ENCODE peak calls at places on chromosomes 16 and 17, in nine cellular contexts. M, K, X, O, P, V, S, N and D are unnamed samples.

GRCh38 chr16:55466209-55466608 is 12.8 kb upstream of the MMP2 start:
- DNase-seq in P (no peak), N (no peak), S (no peak), V (no peak), K (no peak), O (no peak), M (no peak), X (no peak), D (no peak)

GRCh38 chr17:46865100-46865499 is 13.7 kb downstream of the WNT9B start:
- DNase-seq in N (no peak), X (no peak), V (no peak), M (no peak), S (no peak), O (no peak), P (no peak), K (no peak), D (no peak)

GRCh38 chr16:80274576-80275191 is 266.1 kb upstream of the DYNLRB2 start:
- DNase-seq in O (no peak), N (no peak), K (no peak), X (no peak), P (no peak), V (no peak), M (no peak), S (peak), D (no peak)

GRCh38 chr17:9611557-9611956 is 33.8 kb upstream of the USP43 start:
- DNase-seq in S (no peak), K (no peak), O (no peak), M (no peak), V (no peak), X (no peak), N (no peak), P (no peak), D (no peak)

GRCh38 chr16:2874584-2875362 is 8.2 kb upstream of the FLYWCH2 start:
- DNase-seq in N (peak), O (peak), S (peak), X (peak), V (peak), M (peak), K (peak), P (peak), D (peak)

GRCh38 chr16:29900888-29901606 is 759 bp downstream of the ASPHD1 start:
- DNase-seq in V (no peak), O (no peak), K (no peak), N (no peak), P (no peak), S (no peak), M (peak), X (no peak), D (no peak)

GRCh38 chr16:31886227-31886626 is 12.6 kb downstream of the ZNF267 start:
- DNase-seq in N (no peak), K (no peak), O (no peak), V (no peak), P (no peak), M (no peak), X (no peak), S (no peak), D (no peak)

GRCh38 chr16:54847207-54847606 is 83.5 kb upstream of the IRX5 start:
- DNase-seq in N (no peak), V (no peak), P (no peak), M (no peak), S (peak), X (no peak), K (no peak), O (no peak), D (no peak)

GRCh38 chr17:50308666-50309065 is 34.4 kb downstream of the TMEM92 start:
- DNase-seq in M (no peak), O (no peak), P (no peak), X (no peak), V (no peak), K (no peak), S (no peak), N (no peak), D (no peak)

GRCh38 chr16:89320717-89321501 is 103.4 kb downstream of the ZNF778 start:
- DNase-seq in O (peak), M (peak), K (no peak), V (peak), S (no peak), X (no peak), P (no peak), N (peak), D (no peak)

GRCh38 chr17:78759203-78759968 is 22.7 kb downstream of the CYTH1 start:
- DNase-seq in M (peak), K (peak), P (peak), X (no peak), O (no peak), N (peak), S (no peak), V (peak), D (peak)

GRCh38 chr17:83024205-83024971 is 55.0 kb upstream of the METRNL start:
- DNase-seq in O (no peak), P (peak), N (no peak), M (no peak), V (no peak), X (no peak), K (no peak), S (no peak), D (no peak)

GRCh38 chr16:53484542-53484941 is 18.5 kb downstream of the AKTIP start:
- DNase-seq in P (no peak), X (no peak), O (no peak), M (no peak), S (no peak), K (no peak), N (no peak), V (no peak), D (no peak)

GRCh38 chr16:7013990-7014389 is 318.7 kb upstream of the RBFOX1 start:
- DNase-seq in N (no peak), O (no peak), P (peak), S (no peak), V (no peak), X (no peak), K (no peak), M (no peak), D (no peak)

GRCh38 chr17:35080536-35080935 is 17.0 kb upstream of the RFFL start:
- DNase-seq in N (no peak), M (no peak), O (no peak), K (no peak), S (no peak), X (no peak), P (peak), V (no peak), D (no peak)

DNA sequence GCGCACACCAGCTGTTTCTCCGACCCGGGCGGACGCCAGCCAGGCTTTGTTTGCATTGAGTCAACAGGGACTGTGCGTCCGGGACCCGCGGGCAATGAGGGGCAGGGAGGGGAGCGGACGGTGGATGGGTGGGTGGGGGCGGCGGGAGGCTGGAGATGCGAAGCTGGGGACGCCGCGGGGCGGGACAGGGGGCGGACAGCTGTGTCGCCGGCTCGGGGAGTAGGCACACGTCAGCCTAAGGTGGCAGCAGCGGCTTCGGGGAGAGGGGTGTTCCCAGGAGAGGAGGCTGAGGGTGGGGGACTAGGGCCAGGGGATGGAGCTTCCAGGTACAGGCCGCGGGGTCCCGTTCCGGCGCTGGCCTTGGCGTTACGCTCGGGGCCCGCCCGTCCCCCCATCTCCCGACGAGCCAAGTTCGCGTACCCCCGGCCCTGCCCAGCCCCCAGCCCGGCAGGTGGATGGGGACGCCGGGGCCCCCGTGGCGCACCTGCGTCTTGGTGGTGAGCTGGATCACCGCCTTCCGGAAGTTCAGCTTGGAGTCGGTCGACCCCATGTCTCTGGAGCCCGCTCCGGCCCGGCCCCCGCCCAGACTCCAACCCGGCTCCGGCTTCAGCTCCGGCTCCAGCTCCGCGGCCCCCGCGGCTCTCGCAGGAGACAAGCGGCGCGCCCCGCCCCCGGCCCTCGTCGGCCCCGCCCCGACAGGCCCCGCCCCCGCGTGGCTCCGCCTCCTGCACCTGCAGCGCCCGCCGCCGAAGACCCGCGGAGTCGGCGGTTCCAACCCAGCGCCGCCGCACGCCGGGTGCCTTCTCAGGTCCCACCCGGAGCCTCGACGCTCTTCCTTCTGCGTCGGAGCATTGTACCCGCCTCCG is at the start of gene HID1:
- DNase-seq in K (peak), O (peak), N (peak), S (no peak), V (peak), M (peak), P (peak), X (peak), D (peak)
- H3K27ac ChIP-seq in K (peak), O (peak), N (peak), S (no peak), V (peak), M (peak), P (no peak), X (peak), D (no peak)

GRCh38 chr17:82022981-82023446 is at the start of gene LRRC45:
- DNase-seq in X (peak), M (peak), O (peak), V (peak), P (peak), S (peak), N (peak), K (peak), D (peak)

GRCh38 chr17:82019905-82020873 is 2.5 kb downstream of the CENPX start:
- DNase-seq in X (peak), M (peak), P (peak), V (no peak), N (peak), S (no peak), K (no peak), O (peak), D (peak)

GRCh38 chr17:82020874-82021727 is 1.6 kb downstream of the CENPX start:
- DNase-seq in X (peak), K (peak), P (peak), O (peak), S (peak), V (peak), M (peak), N (peak), D (peak)

GRCh38 chr17:82022310-82022980 is at the start of gene CENPX:
- DNase-seq in P (peak), O (peak), V (no peak), N (no peak), K (no peak), M (no peak), S (no peak), X (no peak), D (no peak)

DNA sequence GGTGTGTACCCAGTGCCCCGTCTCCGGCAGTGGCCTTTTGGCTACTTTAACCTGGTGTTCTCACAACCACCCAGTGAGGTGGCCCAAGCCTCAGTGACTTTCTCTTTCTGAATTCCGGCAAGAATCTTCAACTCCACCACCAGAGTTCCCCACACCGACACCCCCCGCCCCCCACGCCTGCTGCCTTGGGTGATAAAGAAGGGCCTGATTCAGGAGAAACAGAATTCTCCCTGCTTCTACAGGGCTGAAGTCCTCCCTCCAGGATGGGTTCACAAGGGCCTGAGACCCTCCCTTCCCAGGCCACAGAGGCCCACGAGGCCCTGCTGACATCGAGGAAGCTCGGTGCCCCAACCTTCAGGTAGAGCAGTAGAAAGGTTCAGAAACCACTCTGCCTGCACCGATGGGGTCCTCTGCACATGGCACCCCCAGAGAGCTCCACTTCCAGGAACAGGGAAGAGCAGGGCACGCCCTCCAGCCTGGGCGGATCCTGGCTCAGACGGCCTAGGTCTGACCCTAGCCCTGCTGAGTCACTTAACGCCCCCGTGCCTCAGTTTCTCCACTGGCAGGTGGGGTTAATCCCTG is 859 bp downstream of the CENPX start:
- DNase-seq in S (peak), P (no peak), V (no peak), X (no peak), M (no peak), O (peak), N (no peak), K (no peak), D (no peak)
- H3K27ac ChIP-seq in S (no peak), P (peak), V (no peak), X (no peak), M (peak), O (peak), N (peak), K (peak), D (no peak)

DNA sequence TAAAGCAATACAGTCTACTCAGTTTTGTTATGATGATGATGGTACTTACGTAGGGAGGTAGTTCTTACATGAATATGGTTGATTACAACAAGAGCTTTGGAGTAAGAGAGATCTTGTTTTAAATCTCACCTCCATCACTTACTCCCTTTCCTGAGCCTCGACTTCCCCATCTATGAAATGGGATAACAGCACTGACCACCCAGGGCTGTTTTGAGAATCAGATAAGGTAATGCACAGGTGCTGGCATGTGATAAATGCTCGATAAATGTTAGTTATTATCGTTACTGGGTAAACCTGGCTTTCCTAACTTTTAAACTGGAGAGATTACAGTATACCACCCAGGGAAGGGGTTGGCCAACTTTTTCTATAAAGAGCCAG is 73.6 kb downstream of the BMERB1 start:
- DNase-seq in K (no peak), S (no peak), M (no peak), N (no peak), P (no peak), O (no peak), X (no peak), V (no peak), D (no peak)
- H3K27ac ChIP-seq in K (peak), S (no peak), M (no peak), N (no peak), P (no peak), O (no peak), X (no peak), V (no peak), D (no peak)

DNA sequence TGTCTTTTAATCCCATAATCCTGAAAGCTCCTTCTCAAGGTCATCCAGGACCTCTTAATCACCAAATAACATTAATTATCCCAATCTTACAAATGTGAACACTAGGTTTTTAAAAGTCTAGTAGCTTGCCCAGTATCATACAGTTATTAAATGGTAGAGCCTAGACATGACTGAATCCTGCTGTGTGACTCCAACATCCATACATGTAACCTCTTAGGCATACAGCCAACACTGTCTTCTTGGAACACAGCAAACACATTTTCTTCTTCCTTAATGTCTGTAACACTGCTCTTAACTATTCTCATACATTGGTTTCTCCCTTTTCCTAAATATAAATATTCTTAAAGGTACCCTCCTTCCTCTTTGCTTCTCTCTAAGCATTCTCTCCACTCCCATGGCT is 13.7 kb downstream of the BRIP1 start:
- DNase-seq in S (no peak), P (no peak), N (no peak), X (no peak), K (no peak), M (no peak), O (no peak), V (no peak), D (no peak)
- H3K27ac ChIP-seq in S (no peak), P (no peak), N (no peak), X (no peak), K (no peak), M (no peak), O (no peak), V (no peak), D (no peak)

DNA sequence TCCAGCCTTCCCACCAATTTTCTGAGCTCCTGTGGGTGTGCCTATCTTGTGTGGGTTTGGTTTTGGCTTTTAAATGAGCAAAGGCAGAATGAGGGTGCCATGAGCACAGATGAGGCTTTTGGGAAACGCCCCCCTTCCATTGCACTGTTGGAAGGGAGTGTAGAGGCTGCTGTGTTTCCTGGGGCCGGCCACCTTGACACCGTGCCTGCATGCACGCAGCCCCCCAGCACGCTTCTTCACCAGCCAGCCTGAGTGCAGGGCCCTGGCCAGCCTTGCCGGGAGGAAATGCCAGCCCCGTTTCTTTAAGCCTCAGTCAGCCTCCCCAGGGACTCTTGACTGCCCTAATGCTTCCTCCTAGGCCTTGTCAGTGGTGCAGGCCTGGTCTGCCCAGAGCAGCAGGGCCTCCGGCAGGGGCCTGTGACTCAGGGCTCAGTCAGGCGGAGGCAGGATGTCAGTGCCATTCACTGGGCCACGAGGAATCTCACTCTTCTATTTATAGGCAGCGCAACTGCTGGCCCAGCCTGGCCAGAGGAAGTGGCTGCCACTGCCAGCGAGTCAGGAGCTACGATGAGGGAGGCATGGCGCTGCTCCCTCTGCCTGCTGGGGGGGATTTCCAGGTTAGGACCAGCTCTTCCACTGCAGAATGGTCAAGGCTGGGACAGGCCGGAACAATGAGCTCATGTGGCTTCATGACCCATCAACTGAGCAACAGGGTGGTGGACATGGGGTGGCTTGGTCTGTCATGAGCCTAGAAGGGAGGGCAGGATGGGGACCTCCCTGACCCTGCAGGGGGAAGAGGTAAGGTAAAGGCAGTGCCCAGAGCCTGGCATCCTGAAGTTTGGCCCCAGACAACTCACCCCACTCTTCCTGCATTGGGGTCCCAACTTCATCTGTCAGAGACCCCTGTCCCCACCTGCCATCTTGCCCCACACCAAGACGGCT is 205.2 kb downstream of the RAB11FIP4 start:
- DNase-seq in K (no peak), M (no peak), V (peak), X (no peak), O (no peak), S (peak), P (no peak), N (peak), D (no peak)
- H3K27ac ChIP-seq in K (peak), M (peak), V (peak), X (peak), O (peak), S (peak), P (no peak), N (no peak), D (no peak)